ENCODE peak calls at places on chromosomes 5 and 9, in ten cellular contexts. F, Y, T, A, B, S, O, M, U and E are unnamed samples. For H3K4me1, the result is how much of the 10 kb centered on the place peaks cover.

GRCh38 chr9:121587863-121588262 is 63.6 kb upstream of the DAB2IP start:
- DNase-seq in F (no peak), Y (no peak), T (no peak), A (no peak), B (no peak), S (no peak), O (no peak), M (no peak), U (no peak), E (no peak)

GRCh38 chr5:132009706-132010405 is 1.6 kb downstream of the ACSL6 start:
- DNase-seq in F (no peak), Y (no peak), T (no peak), A (peak), B (peak), S (no peak), O (no peak), M (no peak), U (no peak), E (no peak)

GRCh38 chr9:20319641-20320337 is 302.5 kb downstream of the MLLT3 start:
- DNase-seq in F (peak), Y (no peak), T (no peak), A (no peak), B (no peak), S (peak), O (peak), M (no peak), U (no peak), E (no peak)

GRCh38 chr5:175202461-175203065 is 241.4 kb downstream of the DRD1 start:
- DNase-seq in F (peak), Y (no peak), T (no peak), A (no peak), B (peak), S (peak), O (no peak), M (no peak), U (no peak), E (no peak)

GRCh38 chr5:72347801-72348305 is 27.7 kb downstream of the PTCD2 start:
- DNase-seq in F (no peak), Y (no peak), T (no peak), A (no peak), B (no peak), S (no peak), O (peak), M (no peak), U (no peak), E (no peak)

GRCh38 chr9:34961574-34962480 is 3.7 kb downstream of the PHF24 start:
- DNase-seq in F (no peak), Y (no peak), T (no peak), A (no peak), B (no peak), S (no peak), O (peak), M (no peak), U (peak), E (no peak)

GRCh38 chr9:18208166-18209059 is 265.5 kb upstream of the ADAMTSL1 start:
- DNase-seq in F (peak), Y (no peak), T (peak), A (no peak), B (no peak), S (peak), O (peak), M (peak), U (peak), E (peak)

GRCh38 chr5:146466521-146467349 is 19.6 kb downstream of the TCERG1 start:
- DNase-seq in F (no peak), Y (no peak), T (no peak), A (no peak), B (no peak), S (peak), O (peak), M (peak), U (peak), E (no peak)

GRCh38 chr9:121138973-121139372 is 62.7 kb downstream of the RAB14 start:
- DNase-seq in F (no peak), Y (no peak), T (no peak), A (no peak), B (no peak), S (no peak), O (no peak), M (no peak), U (no peak), E (no peak)

GRCh38 chr5:17670353-17670752 is 36.1 kb downstream of the TAF11L14 start:
- DNase-seq in F (no peak), Y (no peak), T (peak), A (no peak), B (no peak), S (no peak), O (no peak), M (no peak), U (no peak), E (no peak)

DNA sequence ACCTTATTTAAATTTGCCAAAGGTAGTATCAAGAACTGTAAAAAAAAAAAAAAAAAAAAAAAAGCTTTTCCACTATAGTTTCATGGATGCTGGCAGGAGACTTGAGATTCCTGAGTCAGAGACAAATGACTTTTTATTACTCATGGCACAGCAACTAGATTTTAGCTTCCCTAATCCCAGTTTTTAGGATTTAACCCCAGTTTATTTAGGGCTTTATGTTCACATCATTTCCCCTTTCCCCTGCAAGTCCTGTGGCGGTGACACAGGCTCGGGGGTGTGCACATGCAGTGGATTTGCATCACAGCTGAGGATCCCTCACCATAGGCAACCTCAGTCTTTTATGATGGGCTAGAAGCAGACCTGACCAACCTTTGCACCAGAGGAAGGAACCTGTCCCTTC is 144.8 kb downstream of the GOLPH3 start:
- DNase-seq in F (no peak), Y (no peak), T (no peak), A (no peak), B (no peak), S (no peak), O (no peak), M (no peak), U (no peak), E (no peak)
- H3K4me1 ChIP-seq in F (under half), Y (under half), T (under half), A (under half), B (under half), S (under half), O (half or more), M (under half), U (under half), E (half or more)

GRCh38 chr5:14447958-14448881 is 133.4 kb upstream of the OTULINL start:
- DNase-seq in F (no peak), Y (no peak), T (peak), A (no peak), B (no peak), S (peak), O (peak), M (peak), U (peak), E (peak)
- H3K4me1 ChIP-seq in F (under half), Y (under half), T (under half), A (under half), B (under half), S (under half), O (half or more), M (half or more), U (half or more), E (half or more)

GRCh38 chr5:124234022-124234899 is 512.2 kb downstream of the ZNF608 start:
- DNase-seq in F (no peak), Y (no peak), T (no peak), A (no peak), B (no peak), S (peak), O (peak), M (peak), U (no peak), E (no peak)
- H3K4me1 ChIP-seq in F (under half), Y (under half), T (under half), A (under half), B (under half), S (half or more), O (under half), M (under half), U (under half), E (under half)

GRCh38 chr5:150149618-150150017 is 6.0 kb downstream of the PDGFRB start:
- DNase-seq in F (no peak), Y (no peak), T (no peak), A (no peak), B (no peak), S (no peak), O (no peak), M (no peak), U (no peak), E (no peak)
- H3K4me1 ChIP-seq in F (under half), Y (under half), T (under half), A (under half), B (under half), S (under half), O (half or more), M (half or more), U (under half), E (under half)

DNA sequence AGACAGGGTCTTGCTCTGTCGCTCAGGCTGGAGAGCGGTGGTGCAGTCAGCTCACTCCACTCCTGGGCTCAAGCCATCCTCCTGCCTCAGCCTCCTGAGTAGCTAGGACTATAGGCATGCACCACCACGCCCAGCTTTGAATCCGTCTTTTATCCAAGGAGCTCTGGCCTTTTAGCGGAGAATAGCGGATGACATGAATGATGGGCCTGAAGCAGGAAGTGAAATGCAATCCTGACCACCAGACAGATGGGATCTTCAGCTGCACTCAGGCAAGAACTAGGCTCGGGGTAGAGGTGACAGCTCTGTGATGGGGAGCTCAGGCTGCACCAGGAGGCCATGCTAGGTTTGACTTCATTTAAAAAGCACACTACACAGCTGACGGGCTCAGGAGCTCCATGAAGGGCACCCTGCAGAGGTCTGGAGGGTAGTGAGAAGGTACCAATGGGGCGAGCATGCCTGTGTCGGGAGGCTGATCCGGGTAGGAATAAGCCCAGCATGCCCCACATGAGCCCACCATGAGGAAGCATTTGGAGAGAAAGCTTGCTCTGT is 21.9 kb downstream of the POLR1E start:
- DNase-seq in F (no peak), Y (no peak), T (no peak), A (no peak), B (no peak), S (no peak), O (no peak), M (no peak), U (no peak), E (no peak)
- H3K4me1 ChIP-seq in F (under half), Y (under half), T (under half), A (under half), B (under half), S (under half), O (half or more), M (under half), U (under half), E (under half)